ENCODE peak calls at places on chromosomes 6 and 20, in four cellular contexts. Y is A549, L is H1, A is HCT116. T is an unnamed sample.
A peak's percentile ranks its signal among the peaks of the same experiment; 100 is the strongest.

GRCh38 chr6:97240222-97240621 is 42.8 kb downstream of the MMS22L start:
- DNase-seq in Y (peak; percentile 2), A (no peak), L (no peak), T (peak; percentile 90)

GRCh38 chr6:110140650-110141049 is 38.8 kb downstream of the WASF1 start:
- DNase-seq in L (no peak), A (peak; percentile 52), Y (peak; percentile 36), T (peak; percentile 8)

GRCh38 chr20:43940518-43941225 is 26.0 kb downstream of the TOX2 start:
- DNase-seq in A (no peak), Y (no peak), L (no peak), T (no peak)

GRCh38 chr6:26507658-26508057 is 7.6 kb downstream of the BTN1A1 start:
- DNase-seq in Y (no peak), L (no peak), A (no peak), T (no peak)

GRCh38 chr6:143408151-143408786 is 42.2 kb downstream of the ADAT2 start:
- DNase-seq in A (no peak), L (no peak), Y (no peak), T (no peak)

GRCh38 chr6:6003334-6004146 is 3.2 kb downstream of the NRN1 start:
- DNase-seq in L (peak; percentile 85), A (no peak), Y (no peak), T (peak; percentile 15)

GRCh38 chr6:121881974-121882667 is 446.7 kb downstream of the GJA1 start:
- DNase-seq in L (no peak), A (no peak), Y (no peak), T (no peak)

GRCh38 chr6:148316308-148316707 is 26.3 kb upstream of the SASH1 start:
- DNase-seq in L (no peak), Y (no peak), A (no peak), T (peak; percentile 70)

GRCh38 chr6:170186909-170187668 is 103.8 kb downstream of the DLL1 start:
- DNase-seq in Y (no peak), A (no peak), L (peak; percentile 33), T (no peak)

GRCh38 chr6:33008944-33009861 is at the start of gene HLA-DOA:
- DNase-seq in A (peak; percentile 28), L (peak; percentile 77), Y (peak; percentile 9), T (peak; percentile 30)

GRCh38 chr6:144873653-144874378 is 588.7 kb downstream of the UTRN start:
- DNase-seq in Y (no peak), A (no peak), L (no peak), T (no peak)

GRCh38 chr6:13924146-13924948 is 405 bp upstream of the RNF182 start:
- DNase-seq in Y (peak; percentile 17), L (peak; percentile 87), A (no peak), T (peak; percentile 37)

GRCh38 chr20:37142708-37143107 is 36.4 kb upstream of the RPN2 start:
- DNase-seq in A (no peak), Y (no peak), L (no peak), T (no peak)
- TF ChIP-seq MAX in A (no peak), Y (no peak), L (no peak), T (no peak)

GRCh38 chr6:89411269-89412070 is 603 bp downstream of the RRAGD start:
- DNase-seq in L (peak; percentile 78), Y (no peak), A (no peak), T (no peak)
- TF ChIP-seq MAX in L (no peak), Y (no peak), A (no peak), T (no peak)

GRCh38 chr6:54053893-54054391 is 57.3 kb upstream of the MLIP start:
- DNase-seq in A (peak; percentile 48), L (no peak), Y (peak; percentile 45), T (peak; percentile 82)
- TF ChIP-seq MAX in A (no peak), L (no peak), Y (no peak), T (no peak)

GRCh38 chr6:134637847-134638438 is 312.0 kb downstream of the ALDH8A1 start:
- DNase-seq in L (no peak), A (no peak), Y (no peak), T (no peak)

GRCh38 chr6:134634952-134635351 is 314.9 kb downstream of the ALDH8A1 start:
- DNase-seq in Y (no peak), A (no peak), L (no peak), T (no peak)

GRCh38 chr6:134636221-134636830 is 313.6 kb downstream of the ALDH8A1 start:
- DNase-seq in L (no peak), Y (no peak), A (no peak), T (no peak)

GRCh38 chr6:134640229-134640628 is 309.7 kb downstream of the ALDH8A1 start:
- DNase-seq in A (no peak), Y (no peak), L (no peak), T (no peak)

DNA sequence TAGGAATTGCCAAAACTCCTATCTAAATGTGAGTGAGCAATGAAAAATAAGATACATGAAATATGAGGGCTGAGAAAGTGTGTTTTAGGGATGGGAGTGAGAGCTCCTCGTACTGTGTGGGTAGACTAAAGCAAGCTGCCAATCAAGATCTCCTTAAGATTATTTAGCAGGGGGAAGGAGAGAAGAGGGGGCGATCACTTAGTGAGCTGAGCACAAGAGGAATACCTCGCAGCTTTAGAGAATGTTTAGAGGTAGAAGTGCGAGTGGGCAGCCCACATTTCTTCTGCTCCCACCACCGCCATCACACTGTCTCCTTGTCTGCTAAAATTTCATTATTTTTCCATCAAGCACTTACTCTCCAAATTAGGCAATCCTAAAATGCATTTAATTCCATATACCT is 312.6 kb downstream of the ALDH8A1 start:
- DNase-seq in Y (no peak), A (no peak), L (no peak), T (no peak)
- TF ChIP-seq MAX in Y (no peak), A (no peak), L (no peak), T (no peak)

DNA sequence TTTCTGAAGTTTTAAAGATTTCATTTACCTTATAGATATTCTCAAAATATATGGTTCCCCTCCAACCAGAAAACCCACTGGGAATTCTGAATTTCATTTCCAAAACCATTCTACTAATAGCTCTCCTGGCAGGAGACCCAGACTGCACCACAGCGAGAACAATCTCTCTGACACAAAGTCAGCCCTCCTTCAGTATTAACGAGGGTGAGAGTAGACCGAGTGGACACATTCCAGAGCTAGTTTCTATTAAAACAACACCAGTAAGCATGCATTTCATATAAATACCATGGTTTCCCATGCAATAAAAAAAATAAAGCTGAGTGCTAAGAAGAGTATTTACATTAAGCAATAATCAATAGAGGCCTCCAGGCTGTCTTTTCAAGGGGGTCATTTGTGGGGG is 899.6 kb upstream of the SLC35B3 start:
- DNase-seq in Y (no peak), A (no peak), L (no peak), T (no peak)
- TF ChIP-seq MAX in Y (no peak), A (no peak), L (no peak), T (no peak)

T was measured in endothelial cell of umbilical vein.